ENCODE peak calls at places on chromosome 2, in five cellular contexts. N, Y, A, X and V are unnamed samples.

GRCh38 chr2:57558312-57558711 is 488.3 kb upstream of the VRK2 start:
- DNase-seq in Y (no peak), A (no peak), N (no peak), X (no peak), V (no peak)

GRCh38 chr2:227206406-227206805 is 42.0 kb downstream of the COL4A3 start:
- DNase-seq in X (no peak), N (no peak), A (no peak), Y (no peak), V (no peak)

GRCh38 chr2:9800639-9800974 is 42.7 kb upstream of the TAF1B start:
- DNase-seq in A (no peak), N (no peak), X (no peak), Y (no peak), V (no peak)

GRCh38 chr2:64120928-64121327 is 23.3 kb downstream of the PELI1 start:
- DNase-seq in X (no peak), A (no peak), N (no peak), Y (no peak), V (no peak)

GRCh38 chr2:60945341-60945740 is 64.0 kb downstream of the REL start:
- DNase-seq in N (no peak), Y (no peak), A (no peak), X (no peak), V (no peak)

GRCh38 chr2:67165141-67165990 is 231.8 kb upstream of the ETAA1 start:
- DNase-seq in X (no peak), A (no peak), N (no peak), Y (no peak), V (no peak)

GRCh38 chr2:20676353-20677215 is 9.6 kb downstream of the GDF7 start:
- DNase-seq in X (peak), Y (no peak), A (no peak), N (no peak), V (no peak)

GRCh38 chr2:54579682-54580349 is 123.7 kb downstream of the SPTBN1 start:
- DNase-seq in A (no peak), Y (peak), N (no peak), X (no peak), V (no peak)

GRCh38 chr2:208407667-208408066 is 1.1 kb downstream of the PTH2R start:
- DNase-seq in X (peak), A (no peak), N (peak), Y (no peak), V (no peak)

GRCh38 chr2:33583194-33583938 is 15.7 kb downstream of the FAM98A start:
- DNase-seq in N (peak), Y (no peak), X (peak), A (no peak), V (peak)

GRCh38 chr2:190979906-190980629 is 33.9 kb downstream of the STAT1 start:
- DNase-seq in N (peak), X (no peak), A (peak), Y (peak), V (peak)

GRCh38 chr2:101759162-101759561 is 61.7 kb downstream of the MAP4K4 start:
- DNase-seq in N (no peak), X (no peak), Y (no peak), A (peak), V (no peak)

GRCh38 chr2:153477641-153478288 is 797 bp downstream of the RPRM start:
- DNase-seq in Y (no peak), N (no peak), X (peak), A (no peak), V (peak)

GRCh38 chr2:99977947-99978346 is 164.4 kb downstream of the AFF3 start:
- DNase-seq in X (no peak), Y (no peak), N (no peak), A (no peak), V (no peak)

GRCh38 chr2:215417400-215417951 is 18.4 kb downstream of the FN1 start:
- DNase-seq in N (no peak), A (no peak), X (no peak), Y (no peak), V (no peak)

GRCh38 chr2:217510790-217511291 is 492.0 kb downstream of the TNS1 start:
- DNase-seq in X (peak), N (peak), A (peak), Y (peak), V (peak)

GRCh38 chr2:29504746-29505145 is 389.5 kb downstream of the CLIP4 start:
- DNase-seq in Y (no peak), X (no peak), N (no peak), A (no peak), V (no peak)

GRCh38 chr2:237539681-237540080 is 26.7 kb upstream of the PRLH start:
- DNase-seq in A (no peak), Y (no peak), N (no peak), X (no peak), V (no peak)

GRCh38 chr2:383888-384287 is 96.0 kb upstream of the ALKAL2 start:
- DNase-seq in X (no peak), Y (no peak), N (no peak), A (no peak), V (no peak)

GRCh38 chr2:161983896-161984295 is 90.1 kb downstream of the DPP4 start:
- DNase-seq in Y (no peak), N (no peak), A (no peak), X (no peak), V (no peak)

GRCh38 chr2:56195563-56195962 is 11.8 kb downstream of the CCDC85A start:
- DNase-seq in Y (no peak), A (no peak), X (no peak), N (no peak), V (no peak)